ENCODE peak calls at places on chromosomes 3 and 15, in six cellular contexts. M is A549, L is GM12878, D is endothelial cell of umbilical vein, Z is K562, V is HepG2. J is an unnamed sample.

GRCh38 chr15:43441316-43441715 is 51.6 kb downstream of the TP53BP1 start:
- DNase-seq in Z (peak; percentile 23), D (no peak), L (no peak), M (peak; percentile 37), V (peak; percentile 3), J (peak; percentile 19)

GRCh38 chr3:150761831-150762661 is 923 bp downstream of the SIAH2 start:
- DNase-seq in Z (peak; percentile 67), L (no peak), V (peak; percentile 36), M (peak; percentile 65), D (peak; percentile 69), J (peak; percentile 54)

GRCh38 chr15:94546838-94547237 is 315.5 kb downstream of the MCTP2 start:
- DNase-seq in L (no peak), V (no peak), D (no peak), M (no peak), Z (no peak), J (no peak)

GRCh38 chr3:20564966-20565365 is 379.0 kb upstream of the SGO1 start:
- DNase-seq in M (no peak), V (no peak), D (no peak), Z (no peak), L (no peak), J (no peak)

GRCh38 chr3:6779140-6779539 is 81.8 kb upstream of the GRM7 start:
- DNase-seq in V (no peak), Z (peak; percentile 32), M (peak; percentile 2), D (no peak), L (no peak), J (peak; percentile 10)

GRCh38 chr3:63230146-63230545 is 48.0 kb upstream of the SYNPR start:
- DNase-seq in D (no peak), V (no peak), Z (no peak), M (no peak), L (no peak), J (no peak)

GRCh38 chr15:77715860-77716259 is 83.1 kb upstream of the LINGO1 start:
- DNase-seq in L (no peak), D (no peak), V (no peak), Z (no peak), M (no peak), J (no peak)

GRCh38 chr3:16883057-16883725 is 1.6 kb upstream of the PLCL2 start:
- DNase-seq in M (no peak), L (no peak), V (no peak), Z (no peak), D (no peak), J (no peak)

GRCh38 chr3:195147649-195148121 is 123.3 kb downstream of the XXYLT1 start:
- DNase-seq in M (no peak), L (peak; percentile 91), D (peak; percentile 91), V (no peak), Z (no peak), J (no peak)

GRCh38 chr15:41921167-41921566 is 27.3 kb upstream of the SPTBN5 start:
- DNase-seq in V (no peak), M (no peak), L (no peak), Z (no peak), D (peak; percentile 43), J (no peak)

DNA sequence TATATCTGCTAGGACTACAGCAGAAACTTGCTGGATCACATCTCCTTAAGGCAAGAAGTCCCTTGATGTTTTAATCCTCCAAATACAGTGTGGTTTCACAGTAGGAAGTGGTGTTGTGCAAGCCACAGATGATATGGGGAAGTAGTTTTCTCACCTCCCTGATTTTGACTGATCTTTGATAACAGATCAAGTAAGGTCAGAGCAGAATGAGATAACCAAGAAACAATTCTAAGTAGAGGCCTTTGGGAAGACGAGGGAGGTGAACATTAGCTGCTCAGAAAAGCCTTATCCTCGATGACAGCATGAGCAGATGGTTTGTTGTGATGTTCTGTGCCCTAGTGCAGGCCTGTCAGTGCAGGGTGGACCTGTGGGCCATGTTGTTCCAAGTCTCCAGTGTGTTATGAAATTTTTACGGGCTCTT is 61.3 kb downstream of the RIOX2 start:
- DNase-seq in D (no peak), V (no peak), L (peak; percentile 11), Z (peak; percentile 73), M (no peak), J (peak; percentile 92)
- TF ChIP-seq MYC in D (no peak), V (no peak), L (no peak), Z (no peak), M (no peak), J (peak; percentile 62)

DNA sequence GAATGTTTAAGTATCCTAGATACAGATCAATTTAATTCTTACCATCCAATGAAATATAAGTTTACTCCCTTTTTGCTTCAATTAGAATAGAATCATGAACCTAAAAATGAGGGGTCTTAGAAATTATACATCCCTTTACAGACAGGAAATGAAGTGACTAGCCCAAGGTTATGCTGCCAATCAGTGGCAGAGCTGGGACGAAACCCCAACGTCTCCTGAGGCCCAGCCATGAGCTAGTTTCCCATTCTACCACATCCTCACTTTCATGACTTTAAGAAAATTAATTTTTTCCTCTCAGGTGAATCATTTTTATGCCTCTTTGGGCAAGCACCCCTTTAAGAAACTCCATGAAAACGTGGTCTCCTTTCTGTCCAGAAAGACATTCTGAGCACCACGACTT is 11.2 kb downstream of the LRIG1 start:
- DNase-seq in L (no peak), D (no peak), M (no peak), V (no peak), Z (no peak), J (no peak)
- H3K4me3 ChIP-seq in L (no peak overlapping the region), D (no peak overlapping the region), M (no peak overlapping the region), V (no peak overlapping the region), Z (no peak overlapping the region), J (no peak overlapping the region)

DNA sequence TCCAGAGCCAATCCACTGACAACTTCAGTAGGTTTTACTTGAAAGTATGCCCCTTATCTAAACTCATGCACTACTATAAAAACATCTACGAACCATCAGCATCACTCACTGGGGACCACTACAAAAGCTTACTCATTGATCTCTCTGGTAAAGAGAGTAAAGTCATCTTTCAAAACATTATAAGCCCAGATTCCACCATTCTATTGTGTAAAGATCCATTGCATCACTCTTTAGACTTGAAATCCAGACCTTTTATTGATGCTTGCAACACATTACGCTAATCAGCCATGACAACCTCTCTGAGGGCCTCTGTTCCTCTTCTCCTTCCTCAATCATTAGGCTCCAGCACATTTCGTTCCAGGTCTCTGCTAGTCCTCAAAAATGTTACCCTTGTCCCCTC is 248.9 kb upstream of the WNT5A start:
- DNase-seq in M (no peak), D (no peak), L (no peak), Z (no peak), V (no peak), J (peak; percentile 26)
- TF ChIP-seq MYC in M (no peak), D (no peak), L (no peak), Z (no peak), V (no peak), J (no peak)

GRCh38 chr15:81296218-81296617 is 27.7 kb downstream of the STARD5 start:
- DNase-seq in L (no peak), Z (no peak), D (no peak), M (no peak), V (no peak), J (no peak)

GRCh38 chr15:81297580-81298575 is 26.1 kb downstream of the STARD5 start:
- DNase-seq in D (no peak), Z (no peak), L (no peak), M (no peak), V (no peak), J (peak; percentile 38)

GRCh38 chr15:81295466-81296145 is 28.3 kb downstream of the STARD5 start:
- DNase-seq in D (no peak), V (no peak), L (no peak), Z (no peak), M (no peak), J (peak; percentile 32)

GRCh38 chr15:81297147-81297572 is 26.8 kb downstream of the STARD5 start:
- DNase-seq in V (no peak), Z (no peak), L (no peak), M (peak; percentile 43), D (no peak), J (no peak)

GRCh38 chr15:81296673-81297072 is 27.3 kb downstream of the STARD5 start:
- DNase-seq in L (peak; percentile 95), V (no peak), Z (no peak), M (no peak), D (peak; percentile 30), J (peak; percentile 96)
- H3K4me3 ChIP-seq in L (peak overlapping the region; percentile 75), V (no peak overlapping the region), Z (no peak overlapping the region), M (no peak overlapping the region), D (no peak overlapping the region), J (peak overlapping the region; percentile 71)

GRCh38 chr3:159234306-159234705 is 432.5 kb downstream of the MFSD1 start:
- DNase-seq in M (no peak), L (no peak), Z (no peak), V (no peak), D (peak; percentile 78), J (no peak)

GRCh38 chr3:159237221-159237620 is 435.4 kb downstream of the MFSD1 start:
- DNase-seq in L (no peak), Z (no peak), D (no peak), M (no peak), V (no peak), J (no peak)

GRCh38 chr3:159238646-159239045 is 436.8 kb downstream of the MFSD1 start:
- DNase-seq in V (no peak), M (no peak), Z (no peak), D (no peak), L (no peak), J (no peak)

GRCh38 chr3:159233734-159234133 is 431.9 kb downstream of the MFSD1 start:
- DNase-seq in L (no peak), D (no peak), V (no peak), M (no peak), Z (no peak), J (no peak)

GRCh38 chr3:159236306-159236705 is 434.5 kb downstream of the MFSD1 start:
- DNase-seq in M (no peak), L (no peak), Z (no peak), V (no peak), D (peak; percentile 7), J (no peak)
- TF ChIP-seq MYC in M (no peak), L (no peak), Z (no peak), V (no peak), D (no peak), J (no peak)

GRCh38 chr3:59817511-59817910 is 767.7 kb upstream of the CFAP20DC start:
- DNase-seq in M (no peak), V (no peak), D (no peak), L (no peak), Z (no peak), J (no peak)
- H3K4me3 ChIP-seq in M (no peak overlapping the region), V (no peak overlapping the region), D (no peak overlapping the region), L (no peak overlapping the region), Z (no peak overlapping the region), J (no peak overlapping the region)

GRCh38 chr15:56984681-56985515 is 66.5 kb downstream of the TCF12 start:
- DNase-seq in V (no peak), M (no peak), D (peak; percentile 51), Z (no peak), L (no peak), J (peak; percentile 67)
- TF ChIP-seq MYC in V (no peak), M (no peak), D (no peak), Z (no peak), L (no peak), J (no peak)

GRCh38 chr15:64930019-64930652 is 18.4 kb downstream of the ANKDD1A start:
- DNase-seq in M (no peak), L (peak; percentile 65), V (no peak), D (no peak), Z (no peak), J (no peak)
- H3K4me3 ChIP-seq in M (no peak overlapping the region), L (peak overlapping the region; percentile 24), V (no peak overlapping the region), D (no peak overlapping the region), Z (no peak overlapping the region), J (no peak overlapping the region)

GRCh38 chr3:40170395-40170794 is 139.1 kb upstream of the EIF1B start:
- DNase-seq in L (peak; percentile 66), Z (no peak), D (no peak), V (no peak), M (no peak), J (no peak)
- TF ChIP-seq MYC in L (no peak), Z (no peak), D (no peak), V (no peak), M (no peak), J (no peak)